ENCODE peak calls at places on chromosome 10, in four cellular contexts. One of them, this sample, is unnamed.

GRCh38 chr10:45470098-45471012 is 96.3 kb downstream of the ALOX5 start:
- DNase-seq in M059J: peak; percentile 89
- DNase-seq in epithelial cell of esophagus: no peak
- DNase-seq in endodermal cell: peak; percentile 81
- DNase-seq in this sample: no peak

GRCh38 chr10:45592926-45593325 is 79.6 kb downstream of the ZFAND4 start:
- DNase-seq in M059J: no peak
- DNase-seq in epithelial cell of esophagus: no peak
- DNase-seq in endodermal cell: no peak
- DNase-seq in this sample: no peak

GRCh38 chr10:123157210-123157609 is 3.0 kb downstream of the BUB3 start:
- DNase-seq in M059J: peak; percentile 65
- DNase-seq in epithelial cell of esophagus: peak; percentile 80
- DNase-seq in endodermal cell: no peak
- DNase-seq in this sample: peak; percentile 60

GRCh38 chr10:131689016-131689415 is 211.8 kb upstream of the PPP2R2D start:
- DNase-seq in M059J: no peak
- DNase-seq in epithelial cell of esophagus: no peak
- DNase-seq in endodermal cell: peak; percentile 87
- DNase-seq in this sample: no peak

GRCh38 chr10:47261121-47261520 is 38.9 kb upstream of the GDF10 start:
- DNase-seq in M059J: no peak
- DNase-seq in epithelial cell of esophagus: no peak
- DNase-seq in endodermal cell: peak; percentile 20
- DNase-seq in this sample: no peak

GRCh38 chr10:112221545-112221944 is 38.0 kb upstream of the GPAM start:
- DNase-seq in M059J: no peak
- DNase-seq in epithelial cell of esophagus: peak; percentile 37
- DNase-seq in endodermal cell: no peak
- DNase-seq in this sample: peak; percentile 78

GRCh38 chr10:50417906-50418697 is 166.8 kb upstream of the ASAH2 start:
- DNase-seq in M059J: peak; percentile 87
- DNase-seq in epithelial cell of esophagus: peak; percentile 94
- DNase-seq in endodermal cell: peak; percentile 87
- DNase-seq in this sample: peak; percentile 91

GRCh38 chr10:86758231-86759072 is 2.0 kb downstream of the BMPR1A start:
- DNase-seq in M059J: no peak
- DNase-seq in epithelial cell of esophagus: peak; percentile 42
- DNase-seq in endodermal cell: no peak
- DNase-seq in this sample: peak; percentile 34

GRCh38 chr10:124597677-124598165 is 136.1 kb downstream of the LHPP start:
- DNase-seq in M059J: no peak
- DNase-seq in epithelial cell of esophagus: no peak
- DNase-seq in endodermal cell: no peak
- DNase-seq in this sample: no peak

GRCh38 chr10:122342293-122343134 is 32.0 kb upstream of the PLEKHA1 start:
- DNase-seq in M059J: peak; percentile 52
- DNase-seq in epithelial cell of esophagus: peak; percentile 54
- DNase-seq in endodermal cell: peak; percentile 78
- DNase-seq in this sample: peak; percentile 72

GRCh38 chr10:4181690-4182089 is 396.7 kb upstream of the KLF6 start:
- DNase-seq in M059J: no peak
- DNase-seq in epithelial cell of esophagus: no peak
- DNase-seq in endodermal cell: no peak
- DNase-seq in this sample: no peak

GRCh38 chr10:91043173-91043910 is 122.5 kb upstream of the ANKRD1 start:
- DNase-seq in M059J: peak; percentile 45
- DNase-seq in epithelial cell of esophagus: peak; percentile 35
- DNase-seq in endodermal cell: no peak
- DNase-seq in this sample: peak; percentile 57

GRCh38 chr10:56349611-56350010 is 11.4 kb downstream of the ZWINT start:
- DNase-seq in M059J: no peak
- DNase-seq in epithelial cell of esophagus: peak; percentile 21
- DNase-seq in endodermal cell: no peak
- DNase-seq in this sample: no peak

GRCh38 chr10:50653142-50653541 is 29.4 kb upstream of the SGMS1 start:
- DNase-seq in M059J: peak; percentile 27
- DNase-seq in epithelial cell of esophagus: peak; percentile 42
- DNase-seq in endodermal cell: no peak
- DNase-seq in this sample: peak; percentile 31

GRCh38 chr10:6014241-6014761 is 37.0 kb upstream of the IL15RA start:
- DNase-seq in M059J: peak; percentile 41
- DNase-seq in epithelial cell of esophagus: peak; percentile 47
- DNase-seq in endodermal cell: peak; percentile 85
- DNase-seq in this sample: peak; percentile 64

GRCh38 chr10:20363666-20364065 is 533.4 kb downstream of the NEBL start:
- DNase-seq in M059J: no peak
- DNase-seq in epithelial cell of esophagus: no peak
- DNase-seq in endodermal cell: no peak
- DNase-seq in this sample: no peak

GRCh38 chr10:45471531-45472310 is 97.7 kb downstream of the ALOX5 start:
- DNase-seq in M059J: no peak
- DNase-seq in epithelial cell of esophagus: no peak
- DNase-seq in endodermal cell: peak; percentile 82
- DNase-seq in this sample: no peak

GRCh38 chr10:90999512-91000172 is 78.8 kb upstream of the ANKRD1 start:
- DNase-seq in M059J: no peak
- DNase-seq in epithelial cell of esophagus: no peak
- DNase-seq in endodermal cell: no peak
- DNase-seq in this sample: no peak

GRCh38 chr10:48890904-48891839 is 48.5 kb downstream of the LRRC18 start:
- DNase-seq in M059J: no peak
- DNase-seq in epithelial cell of esophagus: peak; percentile 15
- DNase-seq in endodermal cell: no peak
- DNase-seq in this sample: peak; percentile 75

GRCh38 chr10:105542401-105542800 is 901.3 kb downstream of the SORCS3 start:
- DNase-seq in M059J: no peak
- DNase-seq in epithelial cell of esophagus: no peak
- DNase-seq in endodermal cell: no peak
- DNase-seq in this sample: no peak

GRCh38 chr10:86992929-86993328 is 24.6 kb downstream of the ADIRF start:
- DNase-seq in M059J: no peak
- DNase-seq in epithelial cell of esophagus: no peak
- DNase-seq in endodermal cell: no peak
- DNase-seq in this sample: no peak

GRCh38 chr10:129391464-129391863 is 75.6 kb upstream of the MGMT start:
- DNase-seq in M059J: no peak
- DNase-seq in epithelial cell of esophagus: no peak
- DNase-seq in endodermal cell: no peak
- DNase-seq in this sample: no peak

GRCh38 chr10:109961181-109962001 is 38.1 kb upstream of the XPNPEP1 start:
- DNase-seq in M059J: peak; percentile 41
- DNase-seq in epithelial cell of esophagus: peak; percentile 59
- DNase-seq in endodermal cell: no peak
- DNase-seq in this sample: peak; percentile 39

GRCh38 chr10:102109166-102110116 is 10.7 kb downstream of the LDB1 start:
- DNase-seq in M059J: no peak
- DNase-seq in epithelial cell of esophagus: no peak
- DNase-seq in endodermal cell: no peak
- DNase-seq in this sample: no peak

GRCh38 chr10:118405933-118406332 is 63.8 kb upstream of the FAM204A start:
- DNase-seq in M059J: no peak
- DNase-seq in epithelial cell of esophagus: peak; percentile 26
- DNase-seq in endodermal cell: no peak
- DNase-seq in this sample: peak; percentile 14

GRCh38 chr10:22682237-22683192 is 31.9 kb downstream of the PIP4K2A start:
- DNase-seq in M059J: peak; percentile 81
- DNase-seq in epithelial cell of esophagus: peak; percentile 67
- DNase-seq in endodermal cell: no peak
- DNase-seq in this sample: peak; percentile 61

GRCh38 chr10:127908106-127908957 is 1.4 kb downstream of the PTPRE start:
- DNase-seq in M059J: peak; percentile 95
- DNase-seq in epithelial cell of esophagus: peak; percentile 69
- DNase-seq in endodermal cell: peak; percentile 43
- DNase-seq in this sample: peak; percentile 54

GRCh38 chr10:33117816-33118215 is 159.8 kb upstream of the ITGB1 start:
- DNase-seq in M059J: no peak
- DNase-seq in epithelial cell of esophagus: no peak
- DNase-seq in endodermal cell: no peak
- DNase-seq in this sample: no peak

GRCh38 chr10:114404171-114405010 is at the start of gene AFAP1L2:
- DNase-seq in M059J: no peak
- DNase-seq in epithelial cell of esophagus: peak; percentile 47
- DNase-seq in endodermal cell: peak; percentile 82
- DNase-seq in this sample: no peak

GRCh38 chr10:24901686-24902399 is 50.6 kb downstream of the PRTFDC1 start:
- DNase-seq in M059J: peak; percentile 92
- DNase-seq in epithelial cell of esophagus: peak; percentile 93
- DNase-seq in endodermal cell: no peak
- DNase-seq in this sample: peak; percentile 93

GRCh38 chr10:72010234-72010992 is 46.2 kb downstream of the CHST3 start:
- DNase-seq in M059J: no peak
- DNase-seq in epithelial cell of esophagus: no peak
- DNase-seq in endodermal cell: no peak
- DNase-seq in this sample: peak; percentile 74

GRCh38 chr10:133307776-133308430 is 769 bp downstream of the TUBGCP2 start:
- DNase-seq in M059J: peak; percentile 74
- DNase-seq in epithelial cell of esophagus: peak; percentile 89
- DNase-seq in endodermal cell: peak; percentile 89
- DNase-seq in this sample: peak; percentile 83

GRCh38 chr10:132253092-132253687 is 54.6 kb downstream of the STK32C start:
- DNase-seq in M059J: no peak
- DNase-seq in epithelial cell of esophagus: no peak
- DNase-seq in endodermal cell: no peak
- DNase-seq in this sample: no peak

GRCh38 chr10:36115364-36115763 is 473.3 kb upstream of the FZD8 start:
- DNase-seq in M059J: no peak
- DNase-seq in epithelial cell of esophagus: no peak
- DNase-seq in endodermal cell: no peak
- DNase-seq in this sample: no peak

GRCh38 chr10:124465003-124465776 is 3.6 kb downstream of the LHPP start:
- DNase-seq in M059J: no peak
- DNase-seq in epithelial cell of esophagus: no peak
- DNase-seq in endodermal cell: peak; percentile 47
- DNase-seq in this sample: no peak

GRCh38 chr10:71079761-71080380 is 132.5 kb upstream of the UNC5B start:
- DNase-seq in M059J: no peak
- DNase-seq in epithelial cell of esophagus: no peak
- DNase-seq in endodermal cell: peak; percentile 35
- DNase-seq in this sample: no peak

GRCh38 chr10:91681361-91682276 is 48.7 kb upstream of the PPP1R3C start:
- DNase-seq in M059J: peak; percentile 39
- DNase-seq in epithelial cell of esophagus: peak; percentile 50
- DNase-seq in endodermal cell: no peak
- DNase-seq in this sample: peak; percentile 43

GRCh38 chr10:116312534-116312933 is 11.7 kb upstream of the CCDC172 start:
- DNase-seq in M059J: no peak
- DNase-seq in epithelial cell of esophagus: no peak
- DNase-seq in endodermal cell: no peak
- DNase-seq in this sample: no peak

GRCh38 chr10:25492040-25492439 is 317.2 kb downstream of the GPR158 start:
- DNase-seq in M059J: no peak
- DNase-seq in epithelial cell of esophagus: peak; percentile 8
- DNase-seq in endodermal cell: peak; percentile 50
- DNase-seq in this sample: no peak

GRCh38 chr10:15802375-15802949 is 57.8 kb downstream of the MINDY3 start:
- DNase-seq in M059J: no peak
- DNase-seq in epithelial cell of esophagus: no peak
- DNase-seq in endodermal cell: peak; percentile 78
- DNase-seq in this sample: no peak

This sample was measured in MCF 10A.